ENCODE peak calls at places on chromosomes 7 and 10, in seven cellular contexts. One of them, this sample, is unnamed. For H3K27me3 and H3K36me3, the result is how much of the 10 kb centered on the place peaks cover.

GRCh38 chr7:112520787-112521186 is 40.0 kb downstream of the LSMEM1 start:
- DNase-seq in Caco-2: no peak
- DNase-seq in HCT116: no peak
- DNase-seq in CD8-positive, alpha-beta T cell: no peak
- DNase-seq in ovary: no peak
- DNase-seq in heart right ventricle: no peak
- DNase-seq in mesenchymal stem cell: no peak
- DNase-seq in this sample: no peak

GRCh38 chr7:47988496-47989386 is 9.3 kb upstream of the HUS1 start:
- DNase-seq in Caco-2: peak
- DNase-seq in HCT116: no peak
- DNase-seq in CD8-positive, alpha-beta T cell: no peak
- DNase-seq in ovary: no peak
- DNase-seq in heart right ventricle: no peak
- DNase-seq in mesenchymal stem cell: peak
- DNase-seq in this sample: no peak

GRCh38 chr10:49527061-49527460 is 11.9 kb downstream of the ERCC6 start:
- DNase-seq in Caco-2: no peak
- DNase-seq in HCT116: no peak
- DNase-seq in CD8-positive, alpha-beta T cell: no peak
- DNase-seq in ovary: no peak
- DNase-seq in heart right ventricle: no peak
- DNase-seq in mesenchymal stem cell: no peak
- DNase-seq in this sample: no peak

GRCh38 chr7:118418433-118418832 is 193.9 kb downstream of the ANKRD7 start:
- DNase-seq in Caco-2: no peak
- DNase-seq in HCT116: no peak
- DNase-seq in CD8-positive, alpha-beta T cell: no peak
- DNase-seq in ovary: no peak
- DNase-seq in heart right ventricle: no peak
- DNase-seq in mesenchymal stem cell: no peak
- DNase-seq in this sample: no peak

GRCh38 chr10:77862595-77862994 is 64.0 kb downstream of the DLG5 start:
- DNase-seq in Caco-2: no peak
- DNase-seq in HCT116: no peak
- DNase-seq in CD8-positive, alpha-beta T cell: no peak
- DNase-seq in ovary: no peak
- DNase-seq in heart right ventricle: no peak
- DNase-seq in mesenchymal stem cell: peak
- DNase-seq in this sample: no peak

GRCh38 chr7:102122026-102122425 is 164.6 kb upstream of the SH2B2 start:
- DNase-seq in Caco-2: no peak
- DNase-seq in HCT116: no peak
- DNase-seq in CD8-positive, alpha-beta T cell: no peak
- DNase-seq in ovary: no peak
- DNase-seq in heart right ventricle: no peak
- DNase-seq in mesenchymal stem cell: peak
- DNase-seq in this sample: peak

GRCh38 chr10:120641695-120642094 is 184.7 kb downstream of the PLPP4 start:
- DNase-seq in Caco-2: no peak
- DNase-seq in HCT116: no peak
- DNase-seq in CD8-positive, alpha-beta T cell: no peak
- DNase-seq in ovary: no peak
- DNase-seq in heart right ventricle: no peak
- DNase-seq in mesenchymal stem cell: no peak
- DNase-seq in this sample: no peak

GRCh38 chr7:47873767-47874166 is 74.5 kb downstream of the PKD1L1 start:
- DNase-seq in Caco-2: no peak
- DNase-seq in HCT116: no peak
- DNase-seq in CD8-positive, alpha-beta T cell: no peak
- DNase-seq in ovary: no peak
- DNase-seq in heart right ventricle: no peak
- DNase-seq in mesenchymal stem cell: peak
- DNase-seq in this sample: peak

GRCh38 chr10:71708301-71708703 is 11.3 kb downstream of the C10orf105 start:
- DNase-seq in Caco-2: peak
- DNase-seq in HCT116: no peak
- DNase-seq in CD8-positive, alpha-beta T cell: peak
- DNase-seq in ovary: peak
- DNase-seq in heart right ventricle: peak
- DNase-seq in mesenchymal stem cell: peak
- DNase-seq in this sample: no peak

GRCh38 chr10:77989081-77989724 is 40.1 kb downstream of the POLR3A start:
- DNase-seq in Caco-2: no peak
- DNase-seq in HCT116: no peak
- DNase-seq in CD8-positive, alpha-beta T cell: no peak
- DNase-seq in ovary: no peak
- DNase-seq in heart right ventricle: peak
- DNase-seq in mesenchymal stem cell: no peak
- DNase-seq in this sample: no peak

GRCh38 chr7:70694909-70695803 is 436.8 kb upstream of the GALNT17 start:
- DNase-seq in Caco-2: peak
- DNase-seq in HCT116: no peak
- DNase-seq in CD8-positive, alpha-beta T cell: no peak
- DNase-seq in ovary: peak
- DNase-seq in heart right ventricle: peak
- DNase-seq in mesenchymal stem cell: peak
- DNase-seq in this sample: no peak

GRCh38 chr7:22853674-22854157 is 31.1 kb upstream of the TOMM7 start:
- DNase-seq in Caco-2: no peak
- DNase-seq in HCT116: peak
- DNase-seq in CD8-positive, alpha-beta T cell: no peak
- DNase-seq in ovary: peak
- DNase-seq in heart right ventricle: no peak
- DNase-seq in mesenchymal stem cell: no peak
- DNase-seq in this sample: no peak

GRCh38 chr10:25555865-25556264 is 378.2 kb upstream of the MYO3A start:
- DNase-seq in Caco-2: no peak
- DNase-seq in HCT116: no peak
- DNase-seq in CD8-positive, alpha-beta T cell: no peak
- DNase-seq in ovary: no peak
- DNase-seq in heart right ventricle: no peak
- DNase-seq in mesenchymal stem cell: peak
- DNase-seq in this sample: no peak

GRCh38 chr10:97277551-97277950 is 14.9 kb downstream of the ARHGAP19 start:
- DNase-seq in Caco-2: no peak
- DNase-seq in HCT116: no peak
- DNase-seq in CD8-positive, alpha-beta T cell: no peak
- DNase-seq in ovary: no peak
- DNase-seq in heart right ventricle: no peak
- DNase-seq in mesenchymal stem cell: no peak
- DNase-seq in this sample: no peak

GRCh38 chr10:124359336-124359832 is 59.3 kb downstream of the OAT start:
- DNase-seq in Caco-2: no peak
- DNase-seq in HCT116: no peak
- DNase-seq in CD8-positive, alpha-beta T cell: no peak
- DNase-seq in ovary: no peak
- DNase-seq in heart right ventricle: no peak
- DNase-seq in mesenchymal stem cell: no peak
- DNase-seq in this sample: peak

GRCh38 chr7:151679073-151679708 is 159.5 kb upstream of the RHEB start:
- DNase-seq in Caco-2: no peak
- DNase-seq in HCT116: no peak
- DNase-seq in CD8-positive, alpha-beta T cell: no peak
- DNase-seq in ovary: no peak
- DNase-seq in heart right ventricle: no peak
- DNase-seq in mesenchymal stem cell: no peak
- DNase-seq in this sample: no peak

GRCh38 chr7:74174606-74175082 is 488 bp downstream of the EIF4H start:
- DNase-seq in Caco-2: peak
- DNase-seq in HCT116: no peak
- DNase-seq in CD8-positive, alpha-beta T cell: no peak
- DNase-seq in ovary: peak
- DNase-seq in heart right ventricle: peak
- DNase-seq in mesenchymal stem cell: peak
- DNase-seq in this sample: peak

GRCh38 chr7:38222481-38223096 is 44.5 kb downstream of the STARD3NL start:
- DNase-seq in Caco-2: peak
- DNase-seq in HCT116: peak
- DNase-seq in CD8-positive, alpha-beta T cell: no peak
- DNase-seq in ovary: no peak
- DNase-seq in heart right ventricle: no peak
- DNase-seq in mesenchymal stem cell: peak
- DNase-seq in this sample: peak

GRCh38 chr7:95264225-95264927 is 60.0 kb downstream of the PON1 start:
- DNase-seq in Caco-2: no peak
- DNase-seq in HCT116: no peak
- DNase-seq in CD8-positive, alpha-beta T cell: no peak
- DNase-seq in ovary: no peak
- DNase-seq in heart right ventricle: no peak
- DNase-seq in mesenchymal stem cell: no peak
- DNase-seq in this sample: peak

GRCh38 chr10:59176241-59177030 is at the start of gene PHYHIPL:
- DNase-seq in Caco-2: peak
- DNase-seq in HCT116: no peak
- DNase-seq in CD8-positive, alpha-beta T cell: no peak
- DNase-seq in ovary: peak
- DNase-seq in heart right ventricle: no peak
- DNase-seq in mesenchymal stem cell: no peak
- DNase-seq in this sample: no peak

GRCh38 chr10:95850791-95851190 is 57.0 kb upstream of the CC2D2B start:
- DNase-seq in Caco-2: no peak
- DNase-seq in HCT116: no peak
- DNase-seq in CD8-positive, alpha-beta T cell: no peak
- DNase-seq in ovary: no peak
- DNase-seq in heart right ventricle: no peak
- DNase-seq in mesenchymal stem cell: no peak
- DNase-seq in this sample: no peak

GRCh38 chr7:24812313-24812945 is 55.2 kb upstream of the GSDME start:
- DNase-seq in Caco-2: peak
- DNase-seq in HCT116: no peak
- DNase-seq in CD8-positive, alpha-beta T cell: peak
- DNase-seq in ovary: peak
- DNase-seq in heart right ventricle: peak
- DNase-seq in mesenchymal stem cell: peak
- DNase-seq in this sample: peak

GRCh38 chr10:1115262-1115955 is 59.2 kb downstream of the WDR37 start:
- DNase-seq in Caco-2: no peak
- DNase-seq in HCT116: no peak
- DNase-seq in CD8-positive, alpha-beta T cell: peak
- DNase-seq in ovary: no peak
- DNase-seq in heart right ventricle: no peak
- DNase-seq in mesenchymal stem cell: no peak
- DNase-seq in this sample: no peak

GRCh38 chr10:130401860-130402765 is 265.9 kb downstream of the GLRX3 start:
- DNase-seq in Caco-2: no peak
- DNase-seq in HCT116: no peak
- DNase-seq in CD8-positive, alpha-beta T cell: no peak
- DNase-seq in ovary: no peak
- DNase-seq in heart right ventricle: no peak
- DNase-seq in mesenchymal stem cell: no peak
- DNase-seq in this sample: no peak
- H3K27me3 ChIP-seq in Caco-2: under half
- H3K27me3 ChIP-seq in HCT116: under half
- H3K27me3 ChIP-seq in CD8-positive, alpha-beta T cell: under half
- H3K27me3 ChIP-seq in ovary: under half
- H3K27me3 ChIP-seq in heart right ventricle: under half
- H3K27me3 ChIP-seq in mesenchymal stem cell: under half
- H3K27me3 ChIP-seq in this sample: under half

DNA sequence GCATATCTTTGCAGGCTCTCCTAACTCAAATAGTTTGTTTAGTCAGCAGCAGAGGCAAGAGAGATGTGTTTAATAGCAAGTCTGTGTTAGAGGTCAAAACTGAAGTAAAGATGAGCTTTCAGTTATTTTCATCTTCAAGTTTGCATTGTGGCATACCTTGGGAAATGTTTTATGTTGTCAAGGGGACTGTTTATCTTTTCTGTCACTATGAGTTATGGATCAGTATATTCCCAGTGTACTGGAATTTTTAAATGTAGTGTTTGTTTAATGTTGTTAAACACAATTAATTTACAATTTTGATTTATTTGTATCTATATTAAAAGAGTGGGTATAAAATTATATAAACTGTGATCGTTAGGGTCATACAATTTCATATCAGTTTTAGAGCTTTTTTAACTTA is 169.7 kb upstream of the PPP1R3A start:
- DNase-seq in Caco-2: no peak
- DNase-seq in HCT116: no peak
- DNase-seq in CD8-positive, alpha-beta T cell: no peak
- DNase-seq in ovary: no peak
- DNase-seq in heart right ventricle: no peak
- DNase-seq in mesenchymal stem cell: no peak
- DNase-seq in this sample: no peak
- H3K36me3 ChIP-seq in Caco-2: under half
- H3K36me3 ChIP-seq in HCT116: under half
- H3K36me3 ChIP-seq in CD8-positive, alpha-beta T cell: under half
- H3K36me3 ChIP-seq in ovary: under half
- H3K36me3 ChIP-seq in heart right ventricle: under half
- H3K36me3 ChIP-seq in mesenchymal stem cell: under half
- H3K36me3 ChIP-seq in this sample: under half

DNA sequence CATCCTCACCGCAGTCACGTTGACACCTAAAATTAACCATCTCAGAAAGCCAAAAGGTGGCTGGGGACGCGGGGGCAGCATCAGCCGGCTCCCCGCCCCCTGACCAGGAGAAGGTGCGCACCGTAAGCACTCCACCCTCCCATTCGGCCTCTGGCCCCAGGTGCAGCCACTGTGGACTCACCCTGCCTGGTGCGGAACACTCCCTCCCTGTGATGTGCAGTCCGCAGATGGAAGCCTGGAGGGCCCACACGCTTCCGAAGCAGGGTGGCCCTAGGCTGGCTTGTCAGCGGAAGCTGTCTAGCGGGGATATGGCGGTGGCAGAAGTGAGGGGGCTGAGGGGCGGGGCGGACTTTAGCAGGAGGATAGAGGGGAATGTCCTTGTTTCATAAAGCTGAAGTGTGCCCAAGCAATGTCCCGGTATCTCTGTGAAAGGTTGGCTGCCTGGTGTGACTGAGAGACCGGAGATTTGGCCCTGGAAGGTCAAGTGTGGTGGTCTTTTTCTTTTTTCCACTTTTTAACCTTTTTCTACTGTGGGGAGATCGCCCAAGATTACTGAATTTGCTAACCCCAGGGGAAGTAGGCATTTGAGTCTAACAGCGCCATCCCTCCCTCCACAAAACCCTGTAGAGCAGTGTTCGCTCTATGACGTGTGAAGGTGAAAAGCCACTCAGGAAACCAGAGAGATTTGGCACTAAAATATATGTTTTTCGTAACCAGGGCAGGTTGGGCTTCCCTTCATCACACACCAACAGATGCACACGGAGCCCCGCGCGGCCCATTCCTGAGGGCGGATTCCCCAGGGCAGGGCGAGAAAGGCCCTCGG is 74.7 kb downstream of the CXCL12 start:
- DNase-seq in Caco-2: no peak
- DNase-seq in HCT116: no peak
- DNase-seq in CD8-positive, alpha-beta T cell: no peak
- DNase-seq in ovary: no peak
- DNase-seq in heart right ventricle: no peak
- DNase-seq in mesenchymal stem cell: no peak
- DNase-seq in this sample: no peak
- H3K4me3 ChIP-seq in Caco-2: no peak
- H3K4me3 ChIP-seq in HCT116: no peak
- H3K4me3 ChIP-seq in CD8-positive, alpha-beta T cell: peak
- H3K4me3 ChIP-seq in ovary: no peak
- H3K4me3 ChIP-seq in heart right ventricle: peak
- H3K4me3 ChIP-seq in mesenchymal stem cell: no peak
- H3K4me3 ChIP-seq in this sample: no peak

GRCh38 chr7:27312820-27313219 is 70.2 kb downstream of the EVX1 start:
- DNase-seq in Caco-2: no peak
- DNase-seq in HCT116: no peak
- DNase-seq in CD8-positive, alpha-beta T cell: no peak
- DNase-seq in ovary: no peak
- DNase-seq in heart right ventricle: no peak
- DNase-seq in mesenchymal stem cell: no peak
- DNase-seq in this sample: no peak

GRCh38 chr7:27314111-27314510 is 71.5 kb downstream of the EVX1 start:
- DNase-seq in Caco-2: peak
- DNase-seq in HCT116: no peak
- DNase-seq in CD8-positive, alpha-beta T cell: no peak
- DNase-seq in ovary: no peak
- DNase-seq in heart right ventricle: no peak
- DNase-seq in mesenchymal stem cell: no peak
- DNase-seq in this sample: peak

GRCh38 chr7:27316311-27316710 is 73.7 kb downstream of the EVX1 start:
- DNase-seq in Caco-2: no peak
- DNase-seq in HCT116: no peak
- DNase-seq in CD8-positive, alpha-beta T cell: no peak
- DNase-seq in ovary: peak
- DNase-seq in heart right ventricle: no peak
- DNase-seq in mesenchymal stem cell: no peak
- DNase-seq in this sample: no peak
- H3K27me3 ChIP-seq in Caco-2: under half
- H3K27me3 ChIP-seq in HCT116: under half
- H3K27me3 ChIP-seq in CD8-positive, alpha-beta T cell: under half
- H3K27me3 ChIP-seq in ovary: under half
- H3K27me3 ChIP-seq in heart right ventricle: under half
- H3K27me3 ChIP-seq in mesenchymal stem cell: under half
- H3K27me3 ChIP-seq in this sample: under half

This sample was measured in bronchial epithelial cell.